ENCODE peak calls at places on chromosomes 13 and 19, in ten cellular contexts. C is lower leg skin, L is H1, E is uterus, M is IMR-90, V is stomach, F is spleen, O is Peyer's patch, S is HCT116, G is suprapubic skin. N is an unnamed sample.

GRCh38 chr19:50658438-50659317 is 9.4 kb downstream of the C19orf81 start:
- DNase-seq in C (peak), L (peak), E (peak), M (peak), V (peak), F (peak), O (peak), S (peak), G (no peak), N (peak)

GRCh38 chr13:108276060-108276459 is 6.5 kb downstream of the TNFSF13B start:
- DNase-seq in C (no peak), L (no peak), E (no peak), M (no peak), V (peak), F (no peak), O (no peak), S (no peak), G (no peak), N (no peak)

GRCh38 chr13:93881418-93881817 is 598.1 kb downstream of the DCT start:
- DNase-seq in C (no peak), L (no peak), E (no peak), M (peak), V (no peak), F (no peak), O (no peak), S (no peak), G (no peak), N (no peak)

GRCh38 chr19:33453207-33453736 is 68.3 kb downstream of the PEPD start:
- DNase-seq in C (no peak), L (no peak), E (no peak), M (no peak), V (no peak), F (no peak), O (no peak), S (no peak), G (no peak), N (no peak)

GRCh38 chr19:27674701-27675100 is 1538.2 kb downstream of the UQCRFS1 start:
- DNase-seq in C (no peak), L (no peak), E (no peak), M (no peak), V (peak), F (no peak), O (no peak), S (no peak), G (peak), N (no peak)

GRCh38 chr13:48559638-48560320 is 26.9 kb upstream of the RCBTB2 start:
- DNase-seq in C (no peak), L (no peak), E (no peak), M (peak), V (no peak), F (no peak), O (no peak), S (no peak), G (no peak), N (no peak)

GRCh38 chr19:4713384-4713951 is 10.2 kb downstream of the DPP9 start:
- DNase-seq in C (peak), L (no peak), E (peak), M (peak), V (peak), F (no peak), O (peak), S (peak), G (peak), N (no peak)

GRCh38 chr13:31978021-31978420 is 53.6 kb upstream of the FRY start:
- DNase-seq in C (no peak), L (no peak), E (no peak), M (no peak), V (no peak), F (no peak), O (no peak), S (no peak), G (no peak), N (no peak)

GRCh38 chr13:60990032-60990733 is 425.5 kb downstream of the PCDH20 start:
- DNase-seq in C (no peak), L (peak), E (no peak), M (no peak), V (peak), F (no peak), O (no peak), S (no peak), G (no peak), N (peak)

GRCh38 chr13:74562381-74562780 is 428.2 kb upstream of the KLF12 start:
- DNase-seq in C (no peak), L (no peak), E (no peak), M (peak), V (no peak), F (no peak), O (no peak), S (no peak), G (no peak), N (no peak)

GRCh38 chr13:107170270-107170931 is 602.5 kb upstream of the ARGLU1 start:
- DNase-seq in C (no peak), L (no peak), E (no peak), M (no peak), V (no peak), F (no peak), O (no peak), S (no peak), G (no peak), N (no peak)

GRCh38 chr13:78777973-78778372 is 119.0 kb upstream of the OBI1 start:
- DNase-seq in C (no peak), L (no peak), E (no peak), M (no peak), V (no peak), F (no peak), O (no peak), S (no peak), G (no peak), N (no peak)

GRCh38 chr13:42007844-42008243 is 40.6 kb upstream of the DGKH start:
- DNase-seq in C (no peak), L (no peak), E (no peak), M (peak), V (no peak), F (no peak), O (no peak), S (no peak), G (no peak), N (no peak)

GRCh38 chr19:46776927-46777911 is 11.2 kb downstream of the SLC1A5 start:
- DNase-seq in C (no peak), L (peak), E (no peak), M (no peak), V (no peak), F (no peak), O (no peak), S (no peak), G (no peak), N (peak)

GRCh38 chr19:17997969-17998826 is 9.8 kb upstream of the ARRDC2 start:
- DNase-seq in C (no peak), L (no peak), E (no peak), M (peak), V (peak), F (peak), O (peak), S (peak), G (no peak), N (peak)

GRCh38 chr13:76349700-76350099 is 536.5 kb downstream of the KCTD12 start:
- DNase-seq in C (no peak), L (no peak), E (no peak), M (no peak), V (no peak), F (no peak), O (no peak), S (no peak), G (no peak), N (no peak)

GRCh38 chr13:45122941-45123340 is 2.6 kb downstream of the GTF2F2 start:
- DNase-seq in C (no peak), L (no peak), E (no peak), M (no peak), V (no peak), F (no peak), O (no peak), S (no peak), G (no peak), N (peak)

GRCh38 chr13:112969692-112970338 is 801 bp downstream of the MCF2L start:
- DNase-seq in C (no peak), L (no peak), E (no peak), M (no peak), V (no peak), F (no peak), O (no peak), S (no peak), G (peak), N (no peak)

GRCh38 chr13:64643066-64643465 is 2587.1 kb downstream of the PCDH9 start:
- DNase-seq in C (no peak), L (no peak), E (no peak), M (no peak), V (no peak), F (no peak), O (no peak), S (no peak), G (no peak), N (no peak)

GRCh38 chr13:98050041-98050466 is 92.8 kb upstream of the FARP1 start:
- DNase-seq in C (no peak), L (no peak), E (no peak), M (peak), V (no peak), F (no peak), O (no peak), S (no peak), G (no peak), N (no peak)

GRCh38 chr19:40441719-40442253 is 2.3 kb downstream of the SERTAD3 start:
- DNase-seq in C (no peak), L (no peak), E (no peak), M (no peak), V (no peak), F (peak), O (no peak), S (no peak), G (no peak), N (no peak)

GRCh38 chr13:39463611-39464010 is 139.4 kb downstream of the LHFPL6 start:
- DNase-seq in C (no peak), L (no peak), E (no peak), M (no peak), V (no peak), F (no peak), O (no peak), S (no peak), G (no peak), N (no peak)

GRCh38 chr13:39462456-39462855 is 140.5 kb downstream of the LHFPL6 start:
- DNase-seq in C (no peak), L (no peak), E (no peak), M (no peak), V (no peak), F (no peak), O (no peak), S (no peak), G (no peak), N (no peak)

GRCh38 chr13:39462906-39463305 is 140.1 kb downstream of the LHFPL6 start:
- DNase-seq in C (no peak), L (no peak), E (no peak), M (no peak), V (no peak), F (no peak), O (no peak), S (no peak), G (no peak), N (no peak)

GRCh38 chr13:39457274-39457673 is 145.7 kb downstream of the LHFPL6 start:
- DNase-seq in C (no peak), L (no peak), E (no peak), M (no peak), V (no peak), F (no peak), O (no peak), S (no peak), G (no peak), N (no peak)

GRCh38 chr13:39461685-39462266 is 141.2 kb downstream of the LHFPL6 start:
- DNase-seq in C (no peak), L (no peak), E (no peak), M (peak), V (no peak), F (no peak), O (no peak), S (no peak), G (no peak), N (no peak)
- TF ChIP-seq POLR2A in C (no peak), L (no peak), E (no peak), M (no peak), V (no peak), F (no peak), O (no peak), S (no peak), G (no peak), N (no peak)

GRCh38 chr19:19078801-19079200 is 15.0 kb downstream of the SLC25A42 start:
- DNase-seq in C (no peak), L (no peak), E (no peak), M (no peak), V (no peak), F (no peak), O (no peak), S (no peak), G (no peak), N (no peak)
- TF ChIP-seq POLR2A in C (no peak), L (no peak), E (no peak), M (no peak), V (no peak), F (no peak), O (no peak), S (no peak), G (no peak), N (no peak)

DNA sequence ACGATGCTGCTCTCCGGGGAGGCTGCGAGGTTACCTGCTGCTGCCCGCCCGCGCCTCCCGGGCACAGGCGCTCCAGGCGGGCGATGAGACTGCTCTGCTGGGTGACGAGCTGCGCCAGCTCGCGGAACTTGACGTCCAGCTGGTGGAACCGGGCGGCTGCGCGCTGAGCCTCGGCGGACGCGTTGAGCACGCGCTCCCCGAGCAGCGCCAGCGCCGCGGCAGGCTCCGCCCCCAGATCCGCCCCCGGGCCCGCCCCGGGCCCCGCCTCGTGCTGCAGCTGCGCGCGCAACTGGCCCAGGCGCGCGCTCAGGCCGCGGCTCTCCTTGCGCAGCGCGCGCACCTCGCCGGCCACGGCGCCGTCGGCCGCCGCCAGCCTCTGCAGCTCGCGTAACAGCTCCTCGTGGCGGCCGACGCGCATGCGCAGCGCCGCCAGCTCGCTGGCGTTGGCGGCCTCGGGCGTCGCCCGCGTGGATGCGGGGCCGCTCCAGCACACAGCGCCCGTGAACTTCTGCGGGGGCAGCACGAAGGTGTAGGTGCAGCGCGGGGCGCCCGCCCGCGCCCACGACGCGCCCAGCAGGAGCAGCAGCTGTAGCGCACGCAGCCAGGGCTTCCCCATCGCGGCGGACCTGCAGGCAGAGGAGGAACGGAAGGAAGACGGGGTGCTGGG is 6.4 kb downstream of the ANGPTL6 start:
- DNase-seq in C (peak), L (peak), E (peak), M (peak), V (peak), F (peak), O (peak), S (peak), G (peak), N (peak)
- TF ChIP-seq POLR2A in C (no peak), L (peak), E (peak), M (no peak), V (no peak), F (no peak), O (peak), S (peak), G (no peak), N (peak)

DNA sequence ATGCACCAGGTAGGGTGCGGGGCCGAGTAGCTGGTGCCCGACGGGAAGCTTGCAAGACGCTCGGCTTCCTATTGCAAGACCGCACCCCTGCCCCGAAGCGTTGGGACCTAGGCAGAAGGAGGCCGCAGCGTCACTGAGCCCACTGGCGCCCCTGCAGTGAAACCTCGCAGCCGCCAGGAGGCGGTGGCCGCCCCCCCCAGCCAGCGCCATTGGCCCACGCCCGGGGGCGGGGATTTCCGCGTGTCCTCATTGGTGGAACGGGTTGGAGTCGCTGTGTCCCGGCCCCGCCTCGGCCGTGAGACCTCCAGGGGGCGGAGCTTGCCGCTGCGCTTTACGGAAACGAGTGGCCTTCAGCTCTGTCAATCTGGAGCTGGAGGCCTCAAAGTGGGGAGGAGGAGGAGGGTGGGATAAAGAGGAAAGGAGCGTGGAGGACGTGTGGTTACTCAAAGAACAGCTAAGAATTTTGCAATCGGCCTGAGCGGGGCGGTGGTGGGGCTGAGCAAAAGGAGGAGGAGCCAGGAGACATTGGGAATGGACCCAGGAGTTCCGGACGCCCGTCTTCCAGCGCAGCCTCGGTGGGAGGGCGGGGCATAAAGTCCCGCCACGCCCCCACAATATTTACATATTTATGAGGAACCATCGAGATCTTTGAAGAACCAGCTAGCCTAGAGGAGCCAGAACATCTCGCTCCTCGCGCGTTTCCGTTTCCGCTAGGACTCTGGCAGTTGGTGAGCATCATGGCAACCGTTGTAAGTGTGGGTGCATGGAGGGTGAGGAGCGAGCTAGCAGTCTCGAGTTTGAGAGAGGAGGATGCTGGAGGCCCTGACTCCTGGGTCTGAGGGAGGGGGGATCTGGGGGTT is at the start of the genes GYS1 and RUVBL2:
- DNase-seq in C (peak), L (peak), E (peak), M (peak), V (peak), F (peak), O (peak), S (peak), G (peak), N (peak)
- TF ChIP-seq POLR2A in C (peak), L (peak), E (peak), M (peak), V (no peak), F (peak), O (peak), S (peak), G (no peak), N (peak)

GRCh38 chr19:41912899-41913475 is 15.3 kb downstream of the ERFL start:
- DNase-seq in C (no peak), L (no peak), E (no peak), M (no peak), V (no peak), F (no peak), O (no peak), S (no peak), G (no peak), N (no peak)

GRCh38 chr19:41910240-41910991 is 17.8 kb downstream of the ERFL start:
- DNase-seq in C (no peak), L (no peak), E (no peak), M (no peak), V (no peak), F (peak), O (no peak), S (no peak), G (no peak), N (no peak)

GRCh38 chr19:41913476-41914190 is 14.6 kb downstream of the ERFL start:
- DNase-seq in C (no peak), L (no peak), E (no peak), M (no peak), V (no peak), F (no peak), O (no peak), S (no peak), G (no peak), N (no peak)

GRCh38 chr19:41910992-41911888 is 17.0 kb downstream of the ERFL start:
- DNase-seq in C (no peak), L (no peak), E (no peak), M (no peak), V (no peak), F (no peak), O (no peak), S (no peak), G (no peak), N (no peak)

DNA sequence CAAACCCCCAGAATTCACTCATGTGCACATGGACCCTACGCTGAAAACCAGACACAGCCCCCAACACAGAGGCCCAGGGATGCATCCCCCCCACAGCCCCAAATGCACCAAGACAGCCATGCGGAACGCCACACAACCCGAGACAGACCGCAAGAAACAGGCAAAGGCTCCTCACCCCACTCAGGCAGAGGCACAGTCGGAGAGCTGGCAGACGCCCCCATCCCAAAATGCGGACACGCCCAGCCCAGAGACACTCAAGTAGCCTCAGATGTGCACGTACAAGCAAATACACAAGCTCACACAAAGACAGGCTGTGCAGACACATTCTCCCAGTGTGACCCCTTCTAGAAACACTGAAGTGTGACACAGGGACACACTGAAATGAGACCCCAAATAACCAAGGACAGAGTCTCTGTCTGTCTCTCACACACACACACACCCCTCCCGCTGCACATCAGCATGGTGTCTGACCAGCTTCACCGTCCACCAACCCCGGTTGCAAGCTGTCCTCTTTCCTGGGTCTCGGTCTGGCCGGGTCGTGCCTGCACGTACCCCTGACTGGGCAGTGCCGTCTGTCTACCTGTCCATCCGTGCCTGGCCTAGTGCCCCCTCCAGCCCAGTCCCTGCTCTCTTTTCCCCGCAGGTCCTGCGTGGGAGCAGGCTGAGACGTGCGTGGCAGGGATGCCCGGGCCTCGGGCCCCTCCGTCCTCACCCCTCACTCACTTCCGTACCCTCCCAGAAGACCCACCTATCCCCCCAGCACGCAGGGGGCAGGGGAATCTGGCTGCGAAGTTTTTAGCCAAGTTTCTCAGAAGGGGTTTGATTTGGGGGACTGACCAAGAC is 16.1 kb downstream of the ERFL start:
- DNase-seq in C (no peak), L (no peak), E (no peak), M (no peak), V (no peak), F (no peak), O (no peak), S (no peak), G (no peak), N (no peak)
- TF ChIP-seq POLR2A in C (no peak), L (no peak), E (no peak), M (no peak), V (no peak), F (no peak), O (no peak), S (no peak), G (no peak), N (no peak)

GRCh38 chr19:1944088-1944915 is 3.3 kb downstream of the CSNK1G2 start:
- DNase-seq in C (no peak), L (no peak), E (no peak), M (no peak), V (peak), F (no peak), O (no peak), S (no peak), G (no peak), N (no peak)
- TF ChIP-seq POLR2A in C (no peak), L (no peak), E (no peak), M (no peak), V (no peak), F (no peak), O (no peak), S (no peak), G (no peak), N (no peak)

N was measured in erythroblast.